ENCODE peak calls at places on chromosomes 11 and 22, in seven cellular contexts. I, V, L, P, U, Y and S are unnamed samples.

GRCh38 chr11:2717561-2717960 is 17.8 kb upstream of the KCNQ1OT1 start:
- DNase-seq in I (no peak), V (no peak), L (no peak), P (no peak), U (no peak), Y (no peak), S (no peak)

GRCh38 chr11:84549221-84549620 is 1077.9 kb downstream of the DLG2 start:
- DNase-seq in I (no peak), V (no peak), L (peak; percentile 76), P (no peak), U (no peak), Y (no peak), S (no peak)

GRCh38 chr11:26331911-26332571 is at the start of gene ANO3:
- DNase-seq in I (peak; percentile 82), V (peak; percentile 84), L (peak; percentile 79), P (peak; percentile 97), U (peak; percentile 17), Y (peak; percentile 84), S (peak; percentile 54)

GRCh38 chr11:1514349-1515061 is 27.9 kb upstream of the MOB2 start:
- DNase-seq in I (no peak), V (peak; percentile 32), L (no peak), P (no peak), U (no peak), Y (peak; percentile 36), S (no peak)

GRCh38 chr11:119804698-119805097 is 75.7 kb upstream of the NECTIN1 start:
- DNase-seq in I (no peak), V (no peak), L (no peak), P (no peak), U (no peak), Y (no peak), S (no peak)

GRCh38 chr11:82969811-82970210 is 68.3 kb downstream of the DDIAS start:
- DNase-seq in I (no peak), V (no peak), L (no peak), P (no peak), U (no peak), Y (no peak), S (no peak)

GRCh38 chr11:69361048-69361447 is 67.1 kb downstream of the MYEOV start:
- DNase-seq in I (no peak), V (no peak), L (no peak), P (no peak), U (no peak), Y (peak; percentile 22), S (no peak)

GRCh38 chr11:9263840-9264380 is 1.2 kb downstream of the DENND5A start:
- DNase-seq in I (no peak), V (no peak), L (peak; percentile 50), P (no peak), U (no peak), Y (no peak), S (no peak)

GRCh38 chr22:46278656-46279645 is 11.1 kb downstream of the TTC38 start:
- DNase-seq in I (no peak), V (no peak), L (no peak), P (no peak), U (no peak), Y (no peak), S (no peak)

GRCh38 chr11:67373916-67374570 is 645 bp upstream of the CLCF1 start:
- DNase-seq in I (peak; percentile 95), V (peak; percentile 80), L (peak; percentile 99), P (peak; percentile 86), U (peak; percentile 95), Y (peak; percentile 89), S (no peak)

GRCh38 chr22:50304528-50305392 is 2.7 kb downstream of the PLXNB2 start:
- DNase-seq in I (peak; percentile 39), V (no peak), L (peak; percentile 46), P (no peak), U (no peak), Y (peak; percentile 75), S (no peak)

GRCh38 chr22:50506611-50507420 is 686 bp downstream of the LMF2 start:
- DNase-seq in I (no peak), V (no peak), L (no peak), P (no peak), U (no peak), Y (peak; percentile 61), S (no peak)

GRCh38 chr11:131195801-131196517 is 174.5 kb upstream of the NTM start:
- DNase-seq in I (peak; percentile 48), V (peak; percentile 57), L (peak; percentile 17), P (no peak), U (no peak), Y (peak; percentile 61), S (peak; percentile 5)

GRCh38 chr11:75173336-75173735 is 22.4 kb downstream of the SLCO2B1 start:
- DNase-seq in I (no peak), V (no peak), L (no peak), P (no peak), U (no peak), Y (no peak), S (no peak)

GRCh38 chr11:116851631-116852030 is 14.2 kb upstream of the APOA1 start:
- DNase-seq in I (peak; percentile 59), V (no peak), L (peak; percentile 23), P (no peak), U (no peak), Y (peak; percentile 65), S (no peak)

GRCh38 chr11:102807921-102808320 is 10.0 kb upstream of the MMP1 start:
- DNase-seq in I (no peak), V (no peak), L (peak; percentile 21), P (peak; percentile 95), U (no peak), Y (peak; percentile 50), S (no peak)

GRCh38 chr11:133897331-133897650 is 52.0 kb upstream of the SPATA19 start:
- DNase-seq in I (no peak), V (no peak), L (no peak), P (no peak), U (no peak), Y (no peak), S (no peak)

GRCh38 chr11:102469196-102469821 is 16.7 kb upstream of the TMEM123 start:
- DNase-seq in I (peak; percentile 59), V (peak; percentile 37), L (peak; percentile 56), P (no peak), U (no peak), Y (no peak), S (peak; percentile 59)

GRCh38 chr22:22036588-22036987 is 54.0 kb upstream of the TOP3B start:
- DNase-seq in I (no peak), V (no peak), L (no peak), P (no peak), U (no peak), Y (no peak), S (no peak)

GRCh38 chr22:22035771-22036314 is 53.3 kb upstream of the TOP3B start:
- DNase-seq in I (no peak), V (no peak), L (no peak), P (no peak), U (no peak), Y (no peak), S (no peak)

GRCh38 chr22:22037740-22038139 is 55.2 kb upstream of the TOP3B start:
- DNase-seq in I (peak; percentile 57), V (no peak), L (peak; percentile 12), P (no peak), U (peak; percentile 23), Y (no peak), S (no peak)

GRCh38 chr22:22038178-22038880 is 55.7 kb upstream of the TOP3B start:
- DNase-seq in I (no peak), V (no peak), L (no peak), P (no peak), U (no peak), Y (no peak), S (no peak)

DNA sequence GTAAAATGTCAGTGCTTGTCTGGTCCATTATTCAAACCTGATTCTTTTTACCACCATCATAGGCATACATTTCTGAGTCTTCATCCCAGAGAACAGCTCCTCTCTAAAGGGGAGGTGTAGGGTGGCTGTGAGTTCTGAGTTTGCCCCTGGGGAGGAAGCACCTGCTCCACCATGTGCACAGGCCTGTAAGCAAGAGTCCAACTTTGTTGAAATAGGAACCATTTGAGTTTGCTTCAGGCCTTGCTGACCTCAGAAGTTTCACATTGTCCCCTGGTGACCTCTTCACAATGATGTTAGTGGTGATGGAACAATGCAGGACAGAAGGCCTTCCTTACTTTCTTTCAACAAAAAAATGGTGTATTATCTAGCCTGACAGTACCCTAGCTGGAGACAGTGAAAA is 54.6 kb upstream of the TOP3B start:
- DNase-seq in I (no peak), V (no peak), L (no peak), P (no peak), U (no peak), Y (no peak), S (no peak)
- TF ChIP-seq CTCF in I (no peak), V (no peak), L (no peak), P (no peak), U (no peak), Y (no peak), S (no peak)

DNA sequence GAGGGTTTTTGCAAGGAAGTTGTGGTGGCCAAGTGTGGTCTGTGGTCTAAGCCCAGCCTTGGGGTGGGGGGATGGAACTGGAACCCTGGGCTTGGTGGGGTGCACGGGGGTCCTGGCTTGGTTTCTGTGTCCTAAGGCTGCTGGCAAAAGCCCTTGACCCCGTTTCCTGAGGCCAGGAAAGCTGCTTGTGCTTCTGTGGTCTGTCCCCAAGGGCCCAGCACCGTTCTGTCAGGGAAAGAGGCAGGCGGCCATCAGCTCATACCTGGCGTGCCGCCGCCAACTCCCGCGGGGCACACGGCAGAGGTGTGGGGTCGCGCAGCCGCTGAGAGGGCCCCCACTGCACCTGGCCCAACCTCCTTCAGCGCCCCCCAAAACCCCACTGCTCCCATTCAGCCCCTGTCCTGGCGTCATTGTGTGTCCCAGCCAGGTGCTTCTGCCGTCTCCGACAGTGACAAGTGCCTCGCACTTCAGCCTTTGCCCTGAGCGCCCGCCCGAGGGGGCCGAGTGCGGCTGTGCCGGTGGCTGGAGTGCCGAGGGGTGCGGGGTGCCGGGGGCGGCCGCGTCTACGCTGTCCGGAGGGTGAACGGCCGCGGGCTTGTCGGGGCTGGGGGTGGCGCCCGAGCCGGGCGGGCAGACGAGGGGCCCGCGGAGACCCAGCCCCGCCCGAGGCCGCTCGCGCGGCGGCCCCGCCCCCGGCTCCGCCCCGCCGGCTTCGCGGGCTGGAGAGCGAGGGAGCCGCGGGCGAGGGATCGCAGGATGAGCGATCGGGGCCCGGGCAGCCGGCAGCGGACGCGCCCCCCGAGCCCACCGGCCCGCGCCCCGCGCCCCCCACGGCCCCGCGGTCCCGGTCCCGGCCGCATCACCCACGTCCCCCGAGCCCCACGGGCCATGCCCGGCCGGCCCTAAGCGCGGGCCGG is at the start of gene CNIH2:
- DNase-seq in I (no peak), V (no peak), L (no peak), P (peak; percentile 69), U (no peak), Y (no peak), S (no peak)
- H3K4me3 ChIP-seq in I (no peak within 1 kb of the TSS), V (peak within 1 kb of the TSS; percentile 32), L (no peak within 1 kb of the TSS), P (peak within 1 kb of the TSS; percentile 73), U (peak within 1 kb of the TSS; percentile 41), Y (peak within 1 kb of the TSS; percentile 44), S (no peak within 1 kb of the TSS)

DNA sequence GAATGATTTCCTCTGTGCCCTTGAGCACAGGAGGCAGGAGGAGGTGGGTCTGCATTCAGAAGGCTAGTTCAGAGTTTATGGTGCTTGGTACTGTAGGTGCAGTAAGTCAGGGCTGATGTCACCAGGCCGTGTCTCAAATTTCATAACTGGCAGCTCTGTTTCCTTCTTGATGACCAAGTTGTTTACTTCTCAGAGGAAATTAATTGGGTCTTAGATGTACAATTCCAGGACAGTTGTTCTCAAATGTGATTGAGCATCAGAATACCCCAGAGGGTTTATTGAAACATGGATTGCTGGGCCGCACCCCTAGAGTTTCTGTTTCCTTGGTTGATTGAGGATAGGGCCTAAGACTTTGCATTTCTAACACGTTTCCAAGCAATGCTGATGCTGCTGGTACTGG is 6.2 kb downstream of the AMOTL1 start:
- DNase-seq in I (no peak), V (no peak), L (peak; percentile 61), P (no peak), U (no peak), Y (no peak), S (no peak)
- TF ChIP-seq CTCF in I (no peak), V (no peak), L (no peak), P (no peak), U (no peak), Y (no peak), S (no peak)

GRCh38 chr22:37731804-37732471 is 35.1 kb downstream of the TRIOBP start:
- DNase-seq in I (no peak), V (no peak), L (no peak), P (no peak), U (no peak), Y (no peak), S (no peak)
- H3K4me3 ChIP-seq in I (no peak overlapping the region), V (no peak overlapping the region), L (no peak overlapping the region), P (no peak overlapping the region), U (no peak overlapping the region), Y (no peak overlapping the region), S (no peak overlapping the region)